ENCODE peak calls at places on chromosomes 12 and 14, in eight cellular contexts. E, A, R, S, I, J, C and V are unnamed samples.

GRCh38 chr14:99537399-99537798 is 56.2 kb downstream of the CCNK start:
- DNase-seq in R (no peak), S (no peak), E (peak; percentile 41), C (peak; percentile 82), A (no peak), J (peak; percentile 41), I (no peak), V (peak; percentile 82)

GRCh38 chr12:117718559-117718958 is 250.2 kb downstream of the KSR2 start:
- DNase-seq in A (no peak), I (no peak), C (no peak), R (no peak), S (no peak), J (no peak), E (no peak), V (no peak)

GRCh38 chr12:102816816-102817434 is 100.1 kb downstream of the PAH start:
- DNase-seq in E (no peak), R (peak; percentile 23), C (peak; percentile 62), I (no peak), S (no peak), J (peak; percentile 3), A (peak; percentile 34), V (no peak)

GRCh38 chr12:130879212-130879686 is 7.4 kb downstream of the RAN start:
- DNase-seq in C (no peak), R (peak; percentile 76), I (no peak), J (no peak), A (peak; percentile 80), S (no peak), E (no peak), V (no peak)

GRCh38 chr14:95508377-95508776 is 8.1 kb downstream of the SYNE3 start:
- DNase-seq in J (no peak), R (no peak), A (no peak), I (no peak), S (no peak), E (no peak), C (no peak), V (no peak)

GRCh38 chr14:46820291-46820690 is 168.7 kb upstream of the RPL10L start:
- DNase-seq in J (no peak), E (no peak), C (no peak), A (no peak), I (no peak), S (peak; percentile 44), R (no peak), V (no peak)

GRCh38 chr14:99468836-99469592 is 11.6 kb downstream of the SETD3 start:
- DNase-seq in I (no peak), A (no peak), C (no peak), E (no peak), J (no peak), R (no peak), S (no peak), V (no peak)

GRCh38 chr14:104637546-104638003 is 33.0 kb upstream of the TMEM179 start:
- DNase-seq in E (no peak), J (no peak), I (no peak), C (no peak), S (no peak), A (no peak), R (no peak), V (no peak)

GRCh38 chr12:24499151-24500146 is 449.5 kb downstream of the BCAT1 start:
- DNase-seq in I (no peak), E (no peak), R (no peak), A (no peak), C (peak; percentile 90), S (no peak), J (peak; percentile 10), V (no peak)

GRCh38 chr12:104299842-104300481 is 3.6 kb upstream of the EID3 start:
- DNase-seq in R (no peak), A (no peak), I (peak; percentile 58), E (no peak), S (no peak), C (peak; percentile 64), J (no peak), V (no peak)

GRCh38 chr12:132178314-132178713 is 34.1 kb downstream of the NOC4L start:
- DNase-seq in A (no peak), R (no peak), J (no peak), C (no peak), E (no peak), S (no peak), I (no peak), V (no peak)

GRCh38 chr14:68789798-68790655 is 2.8 kb downstream of the ZFP36L1 start:
- DNase-seq in E (no peak), J (no peak), R (no peak), I (no peak), A (no peak), C (no peak), S (no peak), V (no peak)

GRCh38 chr12:92363295-92364146 is 217.9 kb upstream of the BTG1 start:
- DNase-seq in I (no peak), R (peak; percentile 57), C (peak; percentile 42), E (peak; percentile 31), J (no peak), A (peak; percentile 56), S (no peak), V (peak; percentile 30)

GRCh38 chr12:70609739-70610491 is 27.3 kb downstream of the PTPRB start:
- DNase-seq in R (no peak), I (no peak), J (no peak), E (peak; percentile 61), C (no peak), A (peak; percentile 43), S (peak; percentile 73), V (peak; percentile 45)

GRCh38 chr12:70948236-70948975 is 27.9 kb upstream of the PTPRR start:
- DNase-seq in E (no peak), A (no peak), C (peak; percentile 7), S (no peak), I (no peak), R (no peak), J (no peak), V (no peak)

GRCh38 chr14:91996951-91997371 is 42.9 kb downstream of the TRIP11 start:
- DNase-seq in J (peak; percentile 51), S (peak; percentile 5), A (peak; percentile 33), R (peak; percentile 22), I (peak; percentile 60), E (no peak), C (peak; percentile 84), V (no peak)

GRCh38 chr14:100534528-100535286 is 52.5 kb downstream of the BEGAIN start:
- DNase-seq in C (no peak), A (peak; percentile 14), I (no peak), E (peak; percentile 3), J (no peak), R (peak; percentile 17), S (no peak), V (peak; percentile 34)

GRCh38 chr12:131844656-131845055 is 16.5 kb downstream of the MMP17 start:
- DNase-seq in C (no peak), A (no peak), S (no peak), R (no peak), I (no peak), E (no peak), J (no peak), V (no peak)

DNA sequence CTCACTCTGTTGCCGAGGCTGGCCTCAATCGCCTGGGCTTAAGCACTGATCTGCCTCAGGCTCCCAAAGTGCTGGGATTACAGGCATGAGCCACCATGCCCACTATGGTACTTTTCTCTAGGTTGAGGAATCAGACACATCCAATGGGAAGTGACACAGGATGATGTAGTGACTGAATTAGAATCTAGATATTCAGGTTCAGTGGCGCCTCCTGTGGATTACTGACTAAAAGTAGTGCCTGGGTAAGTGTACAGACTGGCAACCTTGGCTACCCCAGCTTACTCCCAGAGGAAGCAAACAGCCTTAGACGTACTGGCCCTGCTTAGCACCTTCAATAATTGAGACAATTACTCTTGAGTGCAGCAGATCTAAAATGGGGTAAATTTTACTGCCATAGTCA is 22.8 kb downstream of the GALNT8 start:
- DNase-seq in I (no peak), J (no peak), A (no peak), C (no peak), S (no peak), R (no peak), E (no peak), V (no peak)
- TF ChIP-seq CTCF in I (no peak), J (no peak), A (no peak), C (no peak), S (no peak), R (no peak), E (no peak), V (no peak)

GRCh38 chr12:14514154-14514842 is 53.4 kb downstream of the PLBD1 start:
- DNase-seq in R (peak; percentile 21), J (no peak), S (no peak), I (peak; percentile 93), C (peak; percentile 54), A (peak; percentile 37), E (no peak), V (no peak)
- TF ChIP-seq CTCF in R (no peak), J (no peak), S (peak; percentile 17), I (peak; percentile 79), C (peak; percentile 48), A (peak; percentile 54), E (peak; percentile 65), V (no peak)

GRCh38 chr12:31959701-31960391 is 631 bp downstream of the RESF1 start:
- DNase-seq in E (peak; percentile 75), A (peak; percentile 49), J (no peak), I (peak; percentile 45), S (peak; percentile 57), R (peak; percentile 60), C (peak; percentile 60), V (peak; percentile 63)
- TF ChIP-seq CTCF in E (no peak), A (peak; percentile 41), J (peak; percentile 27), I (no peak), S (no peak), R (no peak), C (peak; percentile 18), V (no peak)

DNA sequence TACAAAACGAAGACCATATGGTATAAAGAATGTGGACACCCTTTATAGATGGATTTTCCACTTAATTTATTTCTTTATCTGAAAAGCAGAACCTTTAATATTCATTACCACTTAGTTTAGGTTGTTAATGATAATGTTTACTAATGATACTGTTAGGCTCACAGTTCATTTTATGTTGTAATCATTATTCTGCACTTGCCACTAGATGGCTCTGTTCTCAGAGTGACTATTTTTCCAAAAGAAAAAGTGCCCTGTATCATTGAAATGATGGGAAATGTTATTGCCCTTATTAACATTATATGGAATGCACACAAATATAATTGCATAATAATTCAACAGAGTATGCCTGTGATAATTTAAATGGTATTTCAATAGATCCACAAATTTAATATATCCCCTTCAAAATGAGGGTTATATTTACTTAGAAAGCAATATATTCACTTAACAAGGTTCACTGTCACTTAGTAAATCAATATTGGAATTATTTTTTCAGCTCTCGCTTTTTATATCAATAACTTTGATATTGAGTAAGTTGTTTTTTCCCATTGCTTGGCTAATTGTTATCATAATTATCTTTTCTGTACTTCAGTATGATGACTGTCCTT is 95.7 kb downstream of the PDE3A start:
- DNase-seq in J (no peak), I (no peak), S (no peak), A (peak; percentile 7), C (peak; percentile 48), E (no peak), R (peak; percentile 5), V (no peak)
- TF ChIP-seq CTCF in J (peak; percentile 41), I (peak; percentile 68), S (peak; percentile 66), A (peak; percentile 67), C (peak; percentile 57), E (peak; percentile 70), R (peak; percentile 48), V (peak; percentile 63)